ENCODE peak calls at places on chromosomes 7 and 10, in nine cellular contexts. I, S, A, M, R, B, U, P and E are unnamed samples. For H3K4me1, the result is how much of the 10 kb centered on the place peaks cover.

GRCh38 chr7:6636741-6637543 is at the start of gene ZNF316:
- DNase-seq in I (peak), M (no peak), U (peak), S (peak), A (peak), R (peak), B (peak), P (peak), E (peak)

GRCh38 chr7:99139031-99139430 is 4.9 kb downstream of the SMURF1 start:
- DNase-seq in R (peak), A (no peak), S (no peak), B (no peak), I (no peak), M (no peak), P (no peak), U (no peak), E (no peak)

GRCh38 chr7:4726568-4726967 is 44.5 kb downstream of the FOXK1 start:
- DNase-seq in M (no peak), S (no peak), A (no peak), B (no peak), U (no peak), I (no peak), P (no peak), R (no peak), E (no peak)

GRCh38 chr10:98172073-98172472 is 37.6 kb downstream of the R3HCC1L start:
- DNase-seq in B (peak), M (no peak), P (no peak), U (no peak), A (peak), I (no peak), S (no peak), R (no peak), E (peak)

GRCh38 chr10:123639131-123639530 is 27.0 kb upstream of the GPR26 start:
- DNase-seq in I (no peak), U (no peak), P (no peak), M (no peak), S (no peak), B (no peak), R (no peak), A (no peak), E (no peak)

GRCh38 chr10:4830546-4830945 is 4.5 kb downstream of the AKR1E2 start:
- DNase-seq in M (no peak), S (no peak), R (no peak), B (no peak), A (no peak), U (no peak), P (no peak), I (no peak), E (no peak)

GRCh38 chr7:91912500-91912899 is 28.2 kb upstream of the AKAP9 start:
- DNase-seq in R (peak), U (no peak), B (no peak), A (no peak), S (no peak), P (no peak), M (no peak), I (no peak), E (no peak)

GRCh38 chr7:43302211-43302711 is 189.8 kb downstream of the HECW1 start:
- DNase-seq in I (no peak), B (no peak), S (no peak), U (no peak), M (peak), R (peak), A (no peak), P (no peak), E (no peak)

GRCh38 chr7:92588561-92588960 is 1.6 kb downstream of the FAM133B start:
- DNase-seq in U (no peak), B (no peak), R (no peak), I (no peak), S (no peak), A (no peak), P (no peak), M (no peak), E (no peak)

GRCh38 chr10:21173964-21174669 is 277.0 kb upstream of the NEBL start:
- DNase-seq in B (peak), S (peak), I (peak), M (no peak), A (peak), P (peak), R (no peak), U (peak), E (no peak)

GRCh38 chr7:55570218-55570873 is 2.0 kb downstream of the VOPP1 start:
- DNase-seq in B (no peak), S (no peak), R (no peak), P (no peak), I (no peak), A (no peak), U (no peak), M (no peak), E (no peak)

GRCh38 chr7:55572378-55573233 is at the start of gene VOPP1:
- DNase-seq in A (peak), I (peak), S (peak), R (peak), U (peak), P (peak), B (peak), M (peak), E (peak)

GRCh38 chr7:55570939-55571338 is 1.4 kb downstream of the VOPP1 start:
- DNase-seq in M (peak), P (no peak), S (no peak), R (peak), U (no peak), B (no peak), A (no peak), I (no peak), E (no peak)

GRCh38 chr7:55573234-55573504 is 867 bp upstream of the VOPP1 start:
- DNase-seq in R (no peak), A (no peak), B (no peak), P (no peak), I (no peak), S (no peak), M (no peak), U (no peak), E (no peak)

GRCh38 chr7:55571534-55572377 is 546 bp downstream of the VOPP1 start:
- DNase-seq in U (peak), R (peak), P (peak), I (peak), M (peak), B (peak), S (peak), A (peak), E (peak)
- TF ChIP-seq POLR2A in U (no peak), R (no peak), P (peak), I (no peak), M (peak), B (no peak), S (peak), A (peak), E (no peak)

GRCh38 chr10:119370046-119370770 is 162.8 kb downstream of the GRK5 start:
- DNase-seq in R (peak), I (no peak), A (no peak), P (no peak), M (no peak), S (no peak), U (no peak), B (no peak), E (peak)
- H3K4me1 ChIP-seq in R (half or more), I (under half), A (under half), P (under half), M (under half), S (under half), U (half or more), B (under half), E (under half)

GRCh38 chr7:29976673-29977072 is 12.9 kb downstream of the SCRN1 start:
- DNase-seq in U (no peak), P (no peak), B (peak), I (no peak), S (no peak), A (no peak), R (peak), M (no peak), E (no peak)
- H3K27ac ChIP-seq in U (no peak), P (peak), B (no peak), I (no peak), S (no peak), A (no peak), R (peak), M (no peak), E (no peak)

GRCh38 chr10:51074238-51075028 is at the start of gene PRKG1:
- DNase-seq in M (peak), R (peak), I (peak), A (peak), S (peak), U (peak), P (peak), B (peak), E (peak)
- TF ChIP-seq POLR2A in M (no peak), R (peak), I (no peak), A (no peak), S (no peak), U (no peak), P (peak), B (no peak), E (peak)